ENCODE peak calls at places on chromosomes 13 and 19, in five cellular contexts. Q, Z, U, X and B are unnamed samples.

GRCh38 chr13:50476579-50476978 is 366.9 kb downstream of the DLEU7 start:
- DNase-seq in Q (no peak), Z (no peak), U (no peak), X (peak; percentile 49), B (no peak)

GRCh38 chr13:25292301-25292700 is 5.0 kb upstream of the MTMR6 start:
- DNase-seq in Q (peak; percentile 19), Z (no peak), U (no peak), X (peak; percentile 52), B (no peak)

GRCh38 chr13:76903544-76904162 is 17.4 kb upstream of the KCTD12 start:
- DNase-seq in Q (peak; percentile 63), Z (peak; percentile 69), U (peak; percentile 67), X (peak; percentile 83), B (peak; percentile 85)

GRCh38 chr19:43457809-43458208 is 7.6 kb downstream of the LYPD3 start:
- DNase-seq in Q (no peak), Z (no peak), U (no peak), X (no peak), B (no peak)

GRCh38 chr19:54190942-54191670 is at the start of gene TSEN34:
- DNase-seq in Q (no peak), Z (peak; percentile 59), U (no peak), X (peak; percentile 70), B (peak; percentile 88)

GRCh38 chr19:55473613-55474012 is 2.8 kb upstream of the ZNF628 start:
- DNase-seq in Q (peak; percentile 42), Z (no peak), U (no peak), X (peak; percentile 66), B (peak; percentile 76)

GRCh38 chr19:12689581-12690216 is 1.9 kb downstream of the GNG14 start:
- DNase-seq in Q (no peak), Z (no peak), U (no peak), X (no peak), B (no peak)

GRCh38 chr13:76792680-76793334 is 93.4 kb downstream of the KCTD12 start:
- DNase-seq in Q (peak; percentile 66), Z (no peak), U (no peak), X (peak; percentile 81), B (peak; percentile 52)

GRCh38 chr19:49347835-49348234 is 12.6 kb downstream of the CD37 start:
- DNase-seq in Q (peak; percentile 66), Z (peak; percentile 81), U (peak; percentile 48), X (peak; percentile 86), B (peak; percentile 85)

GRCh38 chr19:48186015-48186414 is 15.5 kb downstream of the ZSWIM9 start:
- DNase-seq in Q (no peak), Z (no peak), U (no peak), X (no peak), B (no peak)

GRCh38 chr19:24000656-24001055 is 86.0 kb downstream of the ZNF726 start:
- DNase-seq in Q (no peak), Z (no peak), U (no peak), X (no peak), B (no peak)

DNA sequence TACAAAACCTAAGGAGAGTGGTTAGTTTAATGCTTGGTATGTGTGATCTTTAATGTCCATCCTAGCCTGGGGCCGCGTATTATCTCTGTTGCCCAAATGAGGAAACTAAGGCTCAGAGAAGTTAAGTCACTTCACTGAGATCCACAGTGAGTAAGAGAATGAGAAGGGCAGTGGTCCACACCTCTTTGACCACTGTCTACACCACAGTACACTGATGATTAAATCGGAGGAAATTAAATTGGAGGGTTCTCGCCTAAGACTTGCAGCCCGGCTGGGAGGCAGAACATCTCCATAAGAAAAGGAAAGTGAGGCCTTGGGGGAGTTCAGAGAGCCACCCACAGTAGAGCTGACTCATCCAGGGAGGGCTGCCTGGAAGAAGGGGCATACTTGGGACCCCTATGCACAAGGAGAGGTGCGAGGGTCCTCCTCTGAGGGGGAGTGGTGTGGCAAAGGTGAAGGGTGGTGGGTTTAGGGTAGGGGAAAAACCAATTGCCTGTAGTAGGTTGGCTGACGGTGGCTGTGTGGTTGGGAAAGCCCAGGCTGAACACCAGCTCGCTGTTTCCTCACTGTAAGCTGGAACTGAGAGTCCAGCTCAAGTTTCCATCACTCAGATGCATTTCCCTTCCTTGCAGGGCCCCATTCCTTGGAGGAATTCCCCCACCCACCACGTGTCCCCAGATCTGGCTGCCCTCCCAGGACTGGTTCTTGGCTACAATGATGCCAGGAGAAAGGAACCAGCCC is 15.0 kb upstream of the DHRS12 start:
- DNase-seq in Q (peak; percentile 40), Z (no peak), U (no peak), X (no peak), B (no peak)
- TF ChIP-seq CTCF in Q (no peak), Z (no peak), U (no peak), X (no peak), B (no peak)

GRCh38 chr19:41869374-41869955 is 7.6 kb upstream of the CD79A start:
- DNase-seq in Q (no peak), Z (no peak), U (no peak), X (no peak), B (no peak)

GRCh38 chr19:41868989-41869300 is 8.1 kb upstream of the CD79A start:
- DNase-seq in Q (no peak), Z (no peak), U (no peak), X (no peak), B (no peak)

GRCh38 chr19:41872384-41872774 is 4.7 kb upstream of the CD79A start:
- DNase-seq in Q (no peak), Z (no peak), U (no peak), X (peak; percentile 25), B (no peak)

GRCh38 chr19:41871573-41872383 is 5.3 kb upstream of the CD79A start:
- DNase-seq in Q (no peak), Z (no peak), U (no peak), X (no peak), B (no peak)

GRCh38 chr19:41870401-41870873 is 6.6 kb upstream of the CD79A start:
- DNase-seq in Q (peak; percentile 79), Z (no peak), U (no peak), X (peak; percentile 74), B (no peak)
- H3K4me3 ChIP-seq in Q (no peak overlapping the region), Z (no peak overlapping the region), U (no peak overlapping the region), X (no peak overlapping the region), B (no peak overlapping the region)

DNA sequence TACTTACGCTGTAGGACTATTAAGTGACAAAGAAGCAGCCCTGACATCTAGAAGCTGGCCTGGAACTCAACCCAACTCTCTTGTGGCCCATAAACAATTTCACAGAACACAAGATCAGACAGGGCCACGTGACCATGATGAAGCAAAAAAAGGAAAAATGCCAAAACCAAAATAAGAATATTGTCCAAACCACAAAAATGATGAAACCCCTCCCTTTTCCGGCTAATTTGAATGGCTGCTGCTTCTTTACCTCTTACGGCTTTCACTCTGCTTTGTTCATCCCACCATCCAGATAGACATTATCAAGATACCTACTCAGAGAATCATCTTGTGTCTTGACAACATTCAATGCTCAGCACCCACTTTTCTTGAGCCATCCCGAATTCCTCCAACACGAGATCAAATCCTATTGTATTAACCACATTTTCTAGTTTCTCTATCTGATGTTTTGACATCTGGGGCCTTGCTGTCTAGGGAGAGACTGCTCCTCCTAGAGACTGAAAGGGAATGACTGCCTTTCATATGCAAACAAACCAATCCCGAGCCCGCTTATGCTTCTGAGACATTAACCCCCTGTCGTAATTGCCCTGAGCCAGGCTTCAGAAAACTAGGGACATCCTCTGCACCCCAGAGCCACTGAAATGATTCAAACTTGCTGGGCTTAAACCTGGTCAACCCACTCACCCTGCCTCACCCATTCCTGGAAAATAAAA is 186.3 kb downstream of the TDRD3 start:
- DNase-seq in Q (peak; percentile 85), Z (no peak), U (no peak), X (peak; percentile 89), B (peak; percentile 69)
- TF ChIP-seq CTCF in Q (peak; percentile 46), Z (no peak), U (no peak), X (peak; percentile 40), B (no peak)

GRCh38 chr19:17718467-17718987 is 753 bp upstream of the MAP1S start:
- DNase-seq in Q (no peak), Z (no peak), U (no peak), X (no peak), B (no peak)

GRCh38 chr19:17719730-17720486 is 628 bp downstream of the MAP1S start:
- DNase-seq in Q (no peak), Z (no peak), U (peak; percentile 75), X (no peak), B (no peak)

GRCh38 chr19:17718988-17719711 is at the start of gene MAP1S:
- DNase-seq in Q (peak; percentile 44), Z (no peak), U (peak; percentile 46), X (peak; percentile 34), B (peak; percentile 49)

GRCh38 chr19:17721821-17722220 is 2.5 kb downstream of the MAP1S start:
- DNase-seq in Q (no peak), Z (no peak), U (no peak), X (peak; percentile 65), B (no peak)

GRCh38 chr19:17720487-17720839 is 1.2 kb downstream of the MAP1S start:
- DNase-seq in Q (no peak), Z (no peak), U (no peak), X (no peak), B (no peak)
- H3K4me3 ChIP-seq in Q (peak overlapping the region; percentile 87), Z (peak overlapping the region; percentile 97), U (peak overlapping the region; percentile 69), X (peak overlapping the region; percentile 79), B (peak overlapping the region; percentile 90)

GRCh38 chr13:73171926-73172325 is 113.1 kb downstream of the KLF5 start:
- DNase-seq in Q (peak; percentile 52), Z (no peak), U (no peak), X (peak; percentile 12), B (peak; percentile 46)
- TF ChIP-seq CTCF in Q (no peak), Z (peak; percentile 15), U (no peak), X (no peak), B (no peak)

GRCh38 chr13:73215807-73216206 is 157.0 kb downstream of the KLF5 start:
- DNase-seq in Q (peak; percentile 91), Z (no peak), U (no peak), X (peak; percentile 21), B (peak; percentile 30)
- H3K4me3 ChIP-seq in Q (no peak overlapping the region), Z (no peak overlapping the region), U (no peak overlapping the region), X (no peak overlapping the region), B (no peak overlapping the region)

DNA sequence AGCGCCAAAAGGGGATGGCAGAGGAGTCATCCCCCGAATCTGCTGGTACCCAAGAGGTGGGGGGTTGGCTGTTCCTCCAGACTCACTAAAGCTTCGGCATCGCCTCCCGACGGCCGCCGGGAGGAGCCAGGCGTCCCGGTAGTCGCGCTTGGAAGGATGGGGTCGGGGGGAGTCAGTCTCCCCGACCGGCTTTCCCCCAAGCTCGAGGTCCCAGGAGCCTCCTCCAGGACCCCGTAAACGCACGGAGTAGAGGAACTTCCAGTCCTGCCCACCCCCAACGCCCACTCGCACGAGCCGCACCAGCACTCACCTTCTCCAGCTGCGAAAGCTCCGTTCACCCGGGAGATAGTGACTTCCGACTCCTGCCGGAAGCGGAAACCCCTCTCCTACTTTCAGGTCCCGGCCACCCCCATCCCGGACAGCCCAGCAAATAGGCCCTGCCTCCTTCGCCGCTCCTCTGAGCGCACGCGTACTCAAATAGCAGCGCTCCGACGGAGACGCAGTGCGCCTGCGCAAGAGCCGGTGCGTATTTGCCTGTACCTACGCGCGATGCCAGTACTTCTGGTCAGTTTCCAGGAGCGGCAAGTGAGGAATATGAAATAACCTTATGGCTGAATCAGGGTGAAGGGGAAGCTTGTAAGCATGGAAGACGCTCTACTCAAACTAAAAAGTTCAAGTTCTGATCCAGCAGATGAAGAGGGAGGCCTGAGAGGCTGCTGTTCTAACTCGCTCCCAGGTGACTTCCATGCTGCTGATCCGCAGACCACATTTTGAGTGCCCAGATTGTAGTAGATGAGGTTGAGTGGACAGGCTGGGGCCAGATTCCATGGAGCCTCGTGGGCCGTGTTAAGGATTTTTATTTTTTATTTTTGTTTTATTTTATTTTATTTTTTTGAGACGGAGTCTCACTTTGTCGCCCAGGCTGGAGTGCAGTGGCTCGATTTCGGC is at the start of gene ELOF1:
- DNase-seq in Q (peak; percentile 98), Z (peak; percentile 97), U (peak; percentile 99), X (peak; percentile 97), B (peak; percentile 98)
- TF ChIP-seq CTCF in Q (peak; percentile 40), Z (peak; percentile 28), U (no peak), X (peak; percentile 21), B (peak; percentile 39)